ENCODE peak calls at places on chromosomes 3 and 15, in six cellular contexts. P is suprapubic skin, V is ovary, W is stomach, T is tibial nerve, G is K562. D is an unnamed sample.

GRCh38 chr15:42490743-42491539 is at the start of gene ZNF106:
- DNase-seq in P (peak; percentile 90), V (peak; percentile 86), W (peak; percentile 85), T (peak; percentile 54), G (peak; percentile 96), D (peak; percentile 81)

GRCh38 chr15:44591326-44591725 is 54.4 kb downstream of the EIF3J start:
- DNase-seq in P (no peak), V (no peak), W (no peak), T (no peak), G (no peak), D (no peak)

GRCh38 chr15:64713592-64713991 is 61.8 kb downstream of the RBPMS2 start:
- DNase-seq in P (no peak), V (no peak), W (no peak), T (no peak), G (no peak), D (no peak)

GRCh38 chr3:46960801-46961200 is 15.7 kb downstream of the CCDC12 start:
- DNase-seq in P (no peak), V (no peak), W (no peak), T (no peak), G (no peak), D (no peak)

GRCh38 chr3:178295257-178295912 is 240.9 kb upstream of the KCNMB2 start:
- DNase-seq in P (no peak), V (no peak), W (no peak), T (no peak), G (no peak), D (no peak)

GRCh38 chr3:10344944-10345575 is 24.1 kb upstream of the SEC13 start:
- DNase-seq in P (no peak), V (no peak), W (no peak), T (no peak), G (no peak), D (peak; percentile 54)

GRCh38 chr3:191235331-191236314 is 36.6 kb downstream of the OSTN start:
- DNase-seq in P (no peak), V (no peak), W (no peak), T (no peak), G (no peak), D (no peak)

GRCh38 chr15:44593042-44593736 is 56.2 kb downstream of the EIF3J start:
- DNase-seq in P (no peak), V (no peak), W (no peak), T (no peak), G (no peak), D (no peak)

GRCh38 chr15:91967935-91968605 is 114.6 kb downstream of the SLCO3A1 start:
- DNase-seq in P (no peak), V (no peak), W (no peak), T (no peak), G (no peak), D (no peak)

GRCh38 chr15:93748710-93749109 is 482.7 kb upstream of the MCTP2 start:
- DNase-seq in P (no peak), V (no peak), W (no peak), T (no peak), G (no peak), D (no peak)

GRCh38 chr15:36882487-36883108 is 217.8 kb downstream of the MEIS2 start:
- DNase-seq in P (no peak), V (no peak), W (no peak), T (no peak), G (no peak), D (peak; percentile 42)

GRCh38 chr15:38215707-38216106 is 36.9 kb upstream of the SPRED1 start:
- DNase-seq in P (no peak), V (no peak), W (no peak), T (no peak), G (no peak), D (no peak)

GRCh38 chr3:46695177-46695961 is 1.9 kb upstream of the ALS2CL start:
- DNase-seq in P (no peak), V (no peak), W (peak; percentile 39), T (peak; percentile 27), G (peak; percentile 62), D (peak; percentile 77)

GRCh38 chr3:52534281-52535183 is 875 bp upstream of the NT5DC2 start:
- DNase-seq in P (peak; percentile 81), V (peak; percentile 42), W (peak; percentile 30), T (no peak), G (no peak), D (peak; percentile 25)

GRCh38 chr15:50415752-50416404 is 8.3 kb upstream of the USP8 start:
- DNase-seq in P (no peak), V (no peak), W (no peak), T (no peak), G (no peak), D (no peak)

GRCh38 chr3:32105291-32106131 is 909 bp upstream of the GPD1L start:
- DNase-seq in P (peak; percentile 21), V (no peak), W (peak; percentile 39), T (no peak), G (no peak), D (no peak)

GRCh38 chr3:49028673-49029562 is at the start of gene IMPDH2:
- DNase-seq in P (peak; percentile 95), V (peak; percentile 93), W (peak; percentile 96), T (peak; percentile 90), G (peak; percentile 78), D (peak; percentile 99)

GRCh38 chr15:95864467-95864886 is 466.0 kb upstream of the NR2F2 start:
- DNase-seq in P (no peak), V (peak; percentile 68), W (no peak), T (no peak), G (no peak), D (no peak)

GRCh38 chr3:70119892-70120291 is 120.4 kb downstream of the SAMMSON start:
- DNase-seq in P (no peak), V (no peak), W (no peak), T (no peak), G (no peak), D (no peak)

GRCh38 chr3:169365993-169366915 is 297.3 kb downstream of the MECOM start:
- DNase-seq in P (no peak), V (no peak), W (peak; percentile 46), T (no peak), G (no peak), D (no peak)

GRCh38 chr3:5160926-5161858 is 26.3 kb upstream of the EDEM1 start:
- DNase-seq in P (no peak), V (no peak), W (no peak), T (no peak), G (no peak), D (no peak)

GRCh38 chr3:136122006-136122405 is 74.1 kb downstream of the MSL2 start:
- DNase-seq in P (no peak), V (no peak), W (no peak), T (no peak), G (no peak), D (no peak)

GRCh38 chr15:70133296-70133695 is 35.6 kb upstream of the TLE3 start:
- DNase-seq in P (no peak), V (no peak), W (peak; percentile 61), T (no peak), G (no peak), D (no peak)

GRCh38 chr15:95470997-95471692 is 859.4 kb upstream of the NR2F2 start:
- DNase-seq in P (no peak), V (peak; percentile 58), W (no peak), T (peak; percentile 39), G (no peak), D (no peak)

GRCh38 chr15:98169551-98169950 is 209.0 kb downstream of the ARRDC4 start:
- DNase-seq in P (no peak), V (no peak), W (no peak), T (no peak), G (no peak), D (no peak)

GRCh38 chr3:128133273-128133883 is 9.8 kb upstream of the RUVBL1 start:
- DNase-seq in P (no peak), V (no peak), W (no peak), T (no peak), G (no peak), D (no peak)

GRCh38 chr3:58038675-58039302 is 30.6 kb downstream of the FLNB start:
- DNase-seq in P (no peak), V (no peak), W (no peak), T (no peak), G (no peak), D (no peak)

GRCh38 chr15:67792250-67792942 is 32.9 kb upstream of the SKOR1 start:
- DNase-seq in P (no peak), V (no peak), W (no peak), T (no peak), G (no peak), D (no peak)

GRCh38 chr3:156762631-156763185 is 63.4 kb upstream of the LEKR1 start:
- DNase-seq in P (no peak), V (no peak), W (no peak), T (no peak), G (no peak), D (no peak)
- TF ChIP-seq EP300 in P (no peak), V (no peak), W (no peak), T (no peak), G (no peak), D (no peak)

DNA sequence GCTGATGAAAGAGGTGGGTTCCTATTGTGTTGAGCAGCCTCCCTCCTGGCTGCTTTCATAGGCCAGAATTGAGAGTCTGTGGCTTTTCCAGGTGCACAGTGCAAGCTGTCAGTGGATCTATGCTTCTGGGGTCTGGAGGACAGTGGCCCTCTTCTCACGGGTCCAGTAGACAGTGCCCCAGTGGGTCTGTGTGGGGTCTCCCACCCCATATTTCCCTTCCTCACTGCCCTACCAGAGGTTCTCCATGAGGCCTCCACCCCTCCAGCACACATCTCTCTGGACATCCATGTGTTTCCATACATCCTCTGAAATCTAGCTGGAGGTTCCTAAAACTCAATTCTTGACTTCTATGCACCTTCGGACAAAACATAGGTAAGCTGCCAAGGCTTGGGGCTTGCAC is 201.2 kb downstream of the FAM43A start:
- DNase-seq in P (no peak), V (no peak), W (no peak), T (no peak), G (no peak), D (no peak)
- H3K27ac ChIP-seq in P (no peak overlapping the region), V (no peak overlapping the region), W (no peak overlapping the region), T (no peak overlapping the region), G (no peak overlapping the region), D (no peak overlapping the region)

DNA sequence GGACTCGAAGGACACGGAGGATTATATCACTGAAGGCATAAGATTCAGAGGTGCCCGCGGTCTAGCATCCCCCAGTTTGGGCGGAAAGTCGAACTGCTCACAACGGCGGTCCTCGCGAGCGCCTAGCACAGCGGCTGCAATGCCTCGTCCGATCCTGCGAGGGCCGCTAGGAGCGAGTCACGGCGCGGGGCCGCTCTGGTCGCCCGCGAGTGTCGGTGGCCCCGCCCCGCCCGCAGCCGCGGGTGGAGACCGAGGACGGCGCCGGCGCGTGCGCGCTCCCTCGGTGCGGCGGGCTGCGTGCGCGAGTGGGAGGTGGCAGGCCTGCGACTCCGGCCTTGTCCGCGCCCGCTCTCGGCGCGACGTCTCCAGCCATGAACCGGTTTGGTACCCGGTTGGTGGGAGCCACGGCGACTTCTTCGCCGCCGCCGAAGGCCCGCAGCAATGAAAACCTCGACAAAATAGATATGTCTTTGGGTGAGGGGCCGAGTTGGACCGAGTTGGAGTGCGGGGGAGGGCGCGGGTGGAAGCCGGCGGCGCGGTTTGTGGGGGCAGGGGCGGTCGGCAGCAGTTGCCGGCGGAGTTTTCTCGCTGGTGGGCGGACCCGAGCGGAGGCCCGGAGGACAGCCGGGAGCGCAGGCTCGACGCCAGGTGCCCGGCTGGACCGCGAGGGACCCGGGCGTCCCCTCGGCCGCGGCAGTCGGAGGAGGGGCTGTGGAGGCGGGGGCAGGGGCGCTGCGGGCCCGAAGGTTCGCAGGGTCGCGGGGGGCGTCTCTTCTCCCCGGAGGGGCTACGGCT is at the start of gene FYTTD1:
- DNase-seq in P (peak; percentile 91), V (peak; percentile 86), W (peak; percentile 94), T (peak; percentile 83), G (peak; percentile 94), D (peak; percentile 99)
- TF ChIP-seq EP300 in P (no peak), V (no peak), W (no peak), T (peak; percentile 89), G (no peak), D (no peak)

GRCh38 chr3:66481071-66482001 is 19.5 kb downstream of the LRIG1 start:
- DNase-seq in P (no peak), V (no peak), W (peak; percentile 29), T (no peak), G (no peak), D (no peak)
- H3K27ac ChIP-seq in P (peak overlapping the region; percentile 81), V (no peak overlapping the region), W (peak overlapping the region; percentile 32), T (peak overlapping the region; percentile 81), G (no peak overlapping the region), D (peak overlapping the region; percentile 22)